ENCODE peak calls at places on chromosome 15, in seven cellular contexts. Z is HCT116; D is H9; S is IMR-90; G is CD8-positive, alpha-beta T cell; L is adrenal gland; P is GM23248. T is an unnamed sample. For H3K4me1, the result is how much of the 10 kb centered on the place peaks cover.

GRCh38 chr15:65790692-65791334 is 1.3 kb downstream of the DENND4A start:
- DNase-seq in D (no peak), L (no peak), S (peak), G (no peak), P (peak), Z (no peak), T (no peak)

GRCh38 chr15:59366368-59367021 is 6.2 kb downstream of the MYO1E start:
- DNase-seq in Z (no peak), G (no peak), D (no peak), S (no peak), L (no peak), P (peak), T (no peak)

GRCh38 chr15:95259513-95259912 is 1028.2 kb downstream of the MCTP2 start:
- DNase-seq in D (peak), G (peak), S (peak), Z (peak), L (peak), P (peak), T (no peak)

GRCh38 chr15:73683624-73684536 is at the start of gene CD276:
- DNase-seq in G (no peak), P (peak), D (peak), S (peak), L (peak), Z (peak), T (peak)

GRCh38 chr15:43463998-43464397 is 29.0 kb downstream of the TP53BP1 start:
- DNase-seq in L (no peak), G (no peak), Z (no peak), P (no peak), S (no peak), D (no peak), T (no peak)

GRCh38 chr15:82647045-82647834 is at the start of gene CPEB1:
- DNase-seq in Z (no peak), D (peak), S (peak), P (peak), L (peak), G (peak), T (peak)

GRCh38 chr15:63503739-63504246 is 600 bp upstream of the USP3 start:
- DNase-seq in G (peak), P (peak), S (peak), D (peak), L (peak), Z (peak), T (peak)

GRCh38 chr15:76337739-76338554 is 1.4 kb downstream of the ISL2 start:
- DNase-seq in G (no peak), P (no peak), L (no peak), Z (no peak), S (no peak), D (peak), T (peak)

GRCh38 chr15:53978248-53978906 is at the start of gene UNC13C:
- DNase-seq in S (no peak), Z (no peak), L (peak), D (peak), P (peak), G (no peak), T (peak)

GRCh38 chr15:31396881-31397560 is 70.4 kb downstream of the KLF13 start:
- DNase-seq in P (peak), L (peak), Z (peak), G (no peak), D (peak), S (peak), T (peak)

GRCh38 chr15:67188551-67189218 is 65.8 kb downstream of the AAGAB start:
- DNase-seq in S (peak), P (peak), Z (no peak), G (no peak), L (no peak), D (no peak), T (no peak)

GRCh38 chr15:85623648-85624047 is 171.1 kb downstream of the KLHL25 start:
- DNase-seq in G (no peak), Z (no peak), P (peak), S (peak), L (no peak), D (no peak), T (no peak)
- H3K4me1 ChIP-seq in G (half or more), Z (under half), P (half or more), S (under half), L (half or more), D (under half), T (half or more)

GRCh38 chr15:78050851-78051250 is 26.7 kb downstream of the TBC1D2B start:
- DNase-seq in Z (no peak), G (no peak), D (no peak), L (no peak), P (peak), S (no peak), T (no peak)

GRCh38 chr15:78048410-78048946 is 29.0 kb downstream of the TBC1D2B start:
- DNase-seq in P (no peak), D (no peak), S (no peak), Z (no peak), L (no peak), G (no peak), T (no peak)

GRCh38 chr15:78051622-78052405 is 25.7 kb downstream of the TBC1D2B start:
- DNase-seq in L (peak), S (peak), Z (no peak), G (no peak), P (no peak), D (no peak), T (peak)

GRCh38 chr15:78049691-78050440 is 27.6 kb downstream of the TBC1D2B start:
- DNase-seq in Z (no peak), S (peak), G (peak), P (peak), L (no peak), D (no peak), T (no peak)

GRCh38 chr15:78050441-78050809 is 27.1 kb downstream of the TBC1D2B start:
- DNase-seq in D (no peak), Z (no peak), L (no peak), G (no peak), S (no peak), P (peak), T (no peak)
- H3K4me1 ChIP-seq in D (under half), Z (under half), L (half or more), G (half or more), S (under half), P (half or more), T (half or more)

DNA sequence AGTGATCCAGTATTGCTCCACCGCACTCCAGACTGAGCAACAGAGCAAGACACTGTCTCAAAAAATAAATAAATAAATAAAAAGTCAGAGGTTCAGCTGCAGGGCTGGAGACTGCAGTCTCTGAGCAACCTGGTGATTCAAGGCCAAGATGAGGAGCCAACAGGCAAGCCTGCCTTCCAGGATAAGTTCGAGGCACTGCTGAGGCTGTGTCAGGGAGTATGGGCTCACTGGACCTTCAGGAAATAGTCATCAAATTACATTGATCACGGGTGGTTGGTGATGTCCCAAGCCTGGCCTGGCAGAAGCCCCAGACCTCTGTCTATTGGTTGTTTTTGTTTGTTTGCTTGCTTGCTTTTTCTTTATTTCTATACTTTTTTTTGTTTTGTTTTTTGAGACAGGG is 41.5 kb downstream of the IDH2 start:
- DNase-seq in P (peak), L (no peak), G (no peak), D (no peak), S (no peak), Z (no peak), T (no peak)
- H3K4me1 ChIP-seq in P (under half), L (under half), G (under half), D (under half), S (under half), Z (under half), T (half or more)

GRCh38 chr15:38072007-38072506 is 137.6 kb downstream of the TMCO5A start:
- DNase-seq in S (no peak), D (no peak), G (no peak), P (no peak), L (peak), Z (no peak), T (no peak)
- H3K4me1 ChIP-seq in S (under half), D (under half), G (under half), P (under half), L (under half), Z (under half), T (under half)

DNA sequence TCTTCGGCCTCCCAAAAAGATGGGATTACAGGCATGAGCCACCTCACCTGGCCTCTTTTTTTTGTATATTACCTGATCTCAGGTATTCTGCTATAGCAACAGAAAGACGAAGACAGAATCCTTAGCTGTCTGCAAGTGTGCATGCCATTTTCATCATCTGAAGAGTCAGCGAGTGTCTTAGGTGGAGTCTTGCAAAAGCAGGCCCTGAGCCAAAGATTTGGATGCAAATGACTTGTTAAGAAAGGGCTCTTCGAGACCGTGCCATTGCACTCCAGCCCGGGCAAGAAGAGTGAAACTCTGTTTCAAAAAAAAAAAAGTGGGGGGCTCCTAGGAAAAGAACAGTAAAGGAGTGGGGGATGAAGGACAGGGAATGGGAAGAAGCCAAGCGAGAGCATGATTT is 10.2 kb upstream of the TRIM69 start:
- DNase-seq in G (no peak), Z (no peak), D (no peak), S (no peak), L (no peak), P (peak), T (no peak)
- H3K4me1 ChIP-seq in G (half or more), Z (under half), D (under half), S (under half), L (under half), P (under half), T (under half)

DNA sequence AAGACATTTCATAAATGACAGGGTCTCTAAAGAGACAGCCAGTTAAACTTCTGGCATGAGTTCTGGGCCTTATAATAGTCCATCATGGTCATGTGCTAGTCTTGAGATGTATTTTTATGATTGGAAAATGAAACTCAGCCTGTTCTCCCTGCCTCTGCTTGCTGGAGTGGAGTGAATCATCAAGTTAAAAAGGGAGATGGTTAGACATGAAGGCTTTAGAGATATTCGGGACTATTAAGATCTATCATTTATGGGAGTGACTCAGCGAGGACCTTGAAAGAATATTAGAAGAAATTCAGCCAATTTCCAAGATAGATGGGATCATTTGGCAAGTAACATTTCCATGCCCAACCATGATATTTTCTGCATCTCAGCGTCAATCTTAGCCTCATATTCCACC is 79.8 kb downstream of the AGBL1 start:
- DNase-seq in S (no peak), Z (no peak), P (no peak), D (no peak), L (peak), G (no peak), T (no peak)
- H3K4me1 ChIP-seq in S (under half), Z (under half), P (under half), D (under half), L (under half), G (under half), T (under half)

GRCh38 chr15:99686290-99686689 is 46.9 kb downstream of the LYSMD4 start:
- DNase-seq in D (no peak), S (no peak), P (no peak), L (no peak), G (no peak), Z (no peak), T (no peak)
- H3K4me1 ChIP-seq in D (under half), S (under half), P (under half), L (under half), G (under half), Z (under half), T (under half)

GRCh38 chr15:71662306-71662705 is 148.0 kb upstream of the NR2E3 start:
- DNase-seq in P (no peak), D (no peak), L (no peak), G (no peak), S (no peak), Z (no peak), T (no peak)
- H3K4me1 ChIP-seq in P (under half), D (under half), L (under half), G (under half), S (under half), Z (under half), T (under half)

DNA sequence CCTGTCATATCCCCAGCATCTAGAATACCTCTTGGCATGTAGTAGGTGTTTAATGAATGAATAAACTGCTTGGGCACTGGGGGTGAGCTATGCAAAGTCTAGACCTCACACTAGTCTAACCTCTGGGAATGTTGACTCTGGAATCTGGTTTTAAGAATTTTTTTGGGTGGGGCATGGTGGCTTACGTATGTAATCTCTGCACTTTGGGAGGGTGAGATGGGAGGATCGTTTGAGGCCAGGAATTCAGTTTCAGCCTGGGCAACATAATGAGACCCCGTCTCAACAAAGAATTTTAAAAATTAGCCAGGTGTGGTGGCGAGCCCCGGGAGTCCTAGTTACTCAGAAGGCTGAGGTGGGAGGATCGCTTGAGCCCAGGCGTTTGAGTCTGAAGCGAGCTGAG is 146.3 kb upstream of the RGMA start:
- DNase-seq in Z (no peak), L (no peak), S (no peak), P (no peak), G (no peak), D (no peak), T (no peak)
- H3K4me1 ChIP-seq in Z (under half), L (under half), S (under half), P (under half), G (under half), D (under half), T (under half)

T was measured in upper lobe of left lung.